ENCODE peak calls at places on chromosomes 3 and 15, in seven cellular contexts. One of them, this sample, is unnamed.

GRCh38 chr15:70936326-70936725 is 43.7 kb downstream of the LRRC49 start:
- DNase-seq in GM12892: no peak
- DNase-seq in GM12891: no peak
- DNase-seq in HepG2: no peak
- DNase-seq in K562: no peak
- DNase-seq in GM12878: no peak
- DNase-seq in H1: no peak
- DNase-seq in this sample: peak; percentile 44

GRCh38 chr15:85759391-85759790 is 35.3 kb downstream of the KLHL25 start:
- DNase-seq in GM12892: no peak
- DNase-seq in GM12891: no peak
- DNase-seq in HepG2: no peak
- DNase-seq in K562: no peak
- DNase-seq in GM12878: no peak
- DNase-seq in H1: no peak
- DNase-seq in this sample: peak; percentile 85

GRCh38 chr3:173690542-173690941 is 293.0 kb downstream of the NLGN1 start:
- DNase-seq in GM12892: no peak
- DNase-seq in GM12891: no peak
- DNase-seq in HepG2: no peak
- DNase-seq in K562: no peak
- DNase-seq in GM12878: no peak
- DNase-seq in H1: no peak
- DNase-seq in this sample: no peak

GRCh38 chr15:71115567-71116351 is 488 bp downstream of the THSD4 start:
- DNase-seq in GM12892: peak; percentile 44
- DNase-seq in GM12891: peak; percentile 53
- DNase-seq in HepG2: no peak
- DNase-seq in K562: no peak
- DNase-seq in GM12878: no peak
- DNase-seq in H1: peak; percentile 75
- DNase-seq in this sample: peak; percentile 83

GRCh38 chr15:70267879-70268278 is 170.2 kb upstream of the TLE3 start:
- DNase-seq in GM12892: no peak
- DNase-seq in GM12891: no peak
- DNase-seq in HepG2: no peak
- DNase-seq in K562: no peak
- DNase-seq in GM12878: no peak
- DNase-seq in H1: no peak
- DNase-seq in this sample: no peak

GRCh38 chr3:190785047-190785446 is 77.4 kb downstream of the GMNC start:
- DNase-seq in GM12892: no peak
- DNase-seq in GM12891: no peak
- DNase-seq in HepG2: no peak
- DNase-seq in K562: no peak
- DNase-seq in GM12878: no peak
- DNase-seq in H1: no peak
- DNase-seq in this sample: no peak

GRCh38 chr3:184314700-184315505 is 497 bp downstream of the EIF4G1 start:
- DNase-seq in GM12892: peak; percentile 61
- DNase-seq in GM12891: peak; percentile 67
- DNase-seq in HepG2: peak; percentile 48
- DNase-seq in K562: peak; percentile 70
- DNase-seq in GM12878: no peak
- DNase-seq in H1: peak; percentile 69
- DNase-seq in this sample: peak; percentile 87

GRCh38 chr3:122676759-122677158 is 3.9 kb upstream of the PARP14 start:
- DNase-seq in GM12892: no peak
- DNase-seq in GM12891: no peak
- DNase-seq in HepG2: no peak
- DNase-seq in K562: no peak
- DNase-seq in GM12878: no peak
- DNase-seq in H1: no peak
- DNase-seq in this sample: peak; percentile 26

GRCh38 chr3:170196833-170197232 is 15.3 kb upstream of the PHC3 start:
- DNase-seq in GM12892: no peak
- DNase-seq in GM12891: no peak
- DNase-seq in HepG2: peak; percentile 36
- DNase-seq in K562: no peak
- DNase-seq in GM12878: no peak
- DNase-seq in H1: no peak
- DNase-seq in this sample: no peak

GRCh38 chr3:25889132-25889917 is 99.4 kb downstream of the OXSM start:
- DNase-seq in GM12892: no peak
- DNase-seq in GM12891: no peak
- DNase-seq in HepG2: no peak
- DNase-seq in K562: no peak
- DNase-seq in GM12878: no peak
- DNase-seq in H1: no peak
- DNase-seq in this sample: no peak

DNA sequence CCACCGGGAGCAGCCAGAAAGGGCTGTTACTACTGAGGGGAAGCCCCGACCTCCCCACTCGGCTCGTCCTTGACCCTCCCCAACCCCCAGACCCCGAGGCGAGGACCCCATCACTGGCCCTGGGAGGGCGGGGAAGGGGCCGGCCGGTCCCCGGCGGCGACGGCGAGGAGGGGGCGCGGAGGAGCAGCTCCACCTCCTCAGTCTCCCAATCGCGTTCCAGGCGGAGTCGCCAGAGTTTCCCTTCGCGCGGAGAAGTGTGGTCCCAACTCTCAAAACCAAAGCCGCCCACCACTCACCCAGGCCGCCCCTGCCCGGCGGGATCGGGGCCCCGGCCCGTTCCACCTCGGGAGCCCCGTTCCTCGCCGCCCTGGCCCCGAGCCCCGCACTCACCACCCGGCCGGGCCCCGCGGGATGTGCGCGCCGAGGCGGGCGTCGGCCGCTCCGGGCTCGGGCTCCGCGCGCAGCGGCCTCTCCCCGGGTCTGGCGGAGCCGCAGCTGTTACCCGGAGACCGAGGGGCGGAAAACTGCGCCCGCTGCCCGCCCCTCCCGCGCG is 947 bp downstream of the PLXNB1 start:
- DNase-seq in GM12892: no peak
- DNase-seq in GM12891: no peak
- DNase-seq in HepG2: no peak
- DNase-seq in K562: no peak
- DNase-seq in GM12878: no peak
- DNase-seq in H1: peak; percentile 78
- DNase-seq in this sample: peak; percentile 89
- TF ChIP-seq TAF1 in GM12892: no peak
- TF ChIP-seq TAF1 in GM12891: no peak
- TF ChIP-seq TAF1 in HepG2: no peak
- TF ChIP-seq TAF1 in K562: no peak
- TF ChIP-seq TAF1 in GM12878: no peak
- TF ChIP-seq TAF1 in H1: peak; percentile 37
- TF ChIP-seq TAF1 in this sample: no peak

DNA sequence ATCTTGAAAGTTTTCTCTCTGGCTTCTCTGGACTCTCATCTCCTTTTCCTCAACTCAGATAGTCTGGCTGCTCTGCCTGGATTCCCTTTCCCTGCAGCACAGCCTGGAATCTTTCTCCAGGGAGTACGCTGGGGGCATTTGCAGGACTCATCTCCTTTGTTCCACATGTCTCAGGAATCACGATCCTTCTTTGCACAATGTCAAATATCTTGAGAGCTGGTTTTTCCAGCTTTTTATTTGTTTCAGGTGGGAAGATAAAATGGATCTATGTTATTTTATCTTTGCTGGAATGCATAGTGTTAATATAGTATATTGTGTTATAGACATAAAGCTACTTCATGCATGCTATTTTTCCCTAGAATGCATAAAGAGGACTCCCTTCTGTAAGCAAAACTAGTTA is 525.1 kb upstream of the TBL1XR1 start:
- DNase-seq in GM12892: no peak
- DNase-seq in GM12891: no peak
- DNase-seq in HepG2: no peak
- DNase-seq in K562: no peak
- DNase-seq in GM12878: no peak
- DNase-seq in H1: no peak
- DNase-seq in this sample: no peak
- TF ChIP-seq TAF1 in GM12892: no peak
- TF ChIP-seq TAF1 in GM12891: no peak
- TF ChIP-seq TAF1 in HepG2: no peak
- TF ChIP-seq TAF1 in K562: no peak
- TF ChIP-seq TAF1 in GM12878: no peak
- TF ChIP-seq TAF1 in H1: no peak
- TF ChIP-seq TAF1 in this sample: no peak

GRCh38 chr3:68072062-68072461 is 417.6 kb upstream of the SUCLG2 start:
- DNase-seq in GM12892: no peak
- DNase-seq in GM12891: no peak
- DNase-seq in HepG2: no peak
- DNase-seq in K562: no peak
- DNase-seq in GM12878: no peak
- DNase-seq in H1: no peak
- DNase-seq in this sample: no peak
- TF ChIP-seq TAF1 in GM12892: no peak
- TF ChIP-seq TAF1 in GM12891: no peak
- TF ChIP-seq TAF1 in HepG2: no peak
- TF ChIP-seq TAF1 in K562: no peak
- TF ChIP-seq TAF1 in GM12878: no peak
- TF ChIP-seq TAF1 in H1: no peak
- TF ChIP-seq TAF1 in this sample: no peak

GRCh38 chr3:179729981-179730380 is 77.1 kb downstream of the USP13 start:
- DNase-seq in GM12892: no peak
- DNase-seq in GM12891: no peak
- DNase-seq in HepG2: no peak
- DNase-seq in K562: no peak
- DNase-seq in GM12878: no peak
- DNase-seq in H1: no peak
- DNase-seq in this sample: no peak

GRCh38 chr3:179730508-179730907 is 77.7 kb downstream of the USP13 start:
- DNase-seq in GM12892: no peak
- DNase-seq in GM12891: no peak
- DNase-seq in HepG2: no peak
- DNase-seq in K562: no peak
- DNase-seq in GM12878: no peak
- DNase-seq in H1: no peak
- DNase-seq in this sample: no peak

GRCh38 chr3:179731544-179731943 is 78.7 kb downstream of the USP13 start:
- DNase-seq in GM12892: no peak
- DNase-seq in GM12891: no peak
- DNase-seq in HepG2: no peak
- DNase-seq in K562: no peak
- DNase-seq in GM12878: no peak
- DNase-seq in H1: no peak
- DNase-seq in this sample: no peak

GRCh38 chr3:179726075-179726742 is 73.4 kb downstream of the USP13 start:
- DNase-seq in GM12892: no peak
- DNase-seq in GM12891: no peak
- DNase-seq in HepG2: no peak
- DNase-seq in K562: no peak
- DNase-seq in GM12878: no peak
- DNase-seq in H1: no peak
- DNase-seq in this sample: no peak

DNA sequence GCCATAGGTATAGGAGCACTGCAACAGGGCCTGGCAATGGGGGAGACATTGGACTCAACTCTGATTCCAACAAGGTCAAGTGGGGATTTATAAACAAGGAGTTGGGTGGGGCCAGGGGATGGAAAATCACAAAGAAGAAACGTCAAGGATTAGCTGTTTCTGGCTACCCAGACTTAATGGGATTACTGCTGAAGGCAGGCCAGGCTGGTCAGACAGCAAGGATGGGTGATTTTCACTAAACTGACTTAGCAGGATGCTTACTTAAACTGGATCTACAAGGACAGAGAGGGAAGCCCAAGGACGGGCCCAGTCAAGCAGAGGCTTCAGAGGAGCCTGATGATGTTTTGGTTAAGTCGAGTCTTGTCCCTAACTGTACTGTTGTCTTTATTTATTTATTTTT is 76.2 kb downstream of the USP13 start:
- DNase-seq in GM12892: no peak
- DNase-seq in GM12891: no peak
- DNase-seq in HepG2: no peak
- DNase-seq in K562: no peak
- DNase-seq in GM12878: no peak
- DNase-seq in H1: no peak
- DNase-seq in this sample: no peak
- TF ChIP-seq TAF1 in GM12892: no peak
- TF ChIP-seq TAF1 in GM12891: no peak
- TF ChIP-seq TAF1 in HepG2: no peak
- TF ChIP-seq TAF1 in K562: no peak
- TF ChIP-seq TAF1 in GM12878: no peak
- TF ChIP-seq TAF1 in H1: no peak
- TF ChIP-seq TAF1 in this sample: no peak

DNA sequence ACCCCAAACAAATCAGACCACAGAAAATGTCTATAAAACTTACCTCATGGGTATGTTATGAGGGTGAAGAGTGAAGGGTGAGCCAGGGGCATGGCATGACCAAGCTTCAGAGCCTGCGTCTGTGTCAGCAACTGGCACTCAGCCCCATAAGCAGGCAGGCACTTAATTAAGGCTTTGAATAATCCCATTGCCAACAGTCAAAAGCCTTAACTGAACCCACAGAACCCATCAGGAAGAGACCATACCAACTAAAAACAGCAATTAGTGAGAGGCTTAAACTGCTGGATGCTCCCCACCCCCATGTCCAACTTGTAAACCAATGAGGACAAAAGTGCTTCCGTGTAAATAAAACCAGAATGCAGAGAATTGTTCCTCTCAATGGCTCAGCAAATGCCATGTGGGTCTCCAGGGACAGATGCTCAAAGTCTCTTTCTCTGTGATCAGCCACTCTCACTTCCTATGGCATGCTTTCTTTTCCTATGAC is 126.0 kb downstream of the MYLK start:
- DNase-seq in GM12892: no peak
- DNase-seq in GM12891: no peak
- DNase-seq in HepG2: peak; percentile 89
- DNase-seq in K562: no peak
- DNase-seq in GM12878: no peak
- DNase-seq in H1: peak; percentile 35
- DNase-seq in this sample: no peak
- TF ChIP-seq TAF1 in GM12892: no peak
- TF ChIP-seq TAF1 in GM12891: no peak
- TF ChIP-seq TAF1 in HepG2: no peak
- TF ChIP-seq TAF1 in K562: no peak
- TF ChIP-seq TAF1 in GM12878: no peak
- TF ChIP-seq TAF1 in H1: no peak
- TF ChIP-seq TAF1 in this sample: no peak

This sample was measured in SK-N-SH.